ENCODE peak calls at places on chromosomes 13 and 19, in six cellular contexts. X is HCT116, F is SK-N-SH, P is neural progenitor cell, G is MM.1S, B is GM23248. Z is an unnamed sample.

GRCh38 chr19:7874857-7875393 is 735 bp upstream of the PRR36 start:
- DNase-seq in X (no peak), F (no peak), P (no peak), G (no peak), B (no peak), Z (no peak)

GRCh38 chr19:47186337-47187022 is 44.5 kb downstream of the BBC3 start:
- DNase-seq in X (no peak), F (peak; percentile 41), P (no peak), G (no peak), B (no peak), Z (no peak)

GRCh38 chr13:41564046-41564445 is 106.7 kb downstream of the RGCC start:
- DNase-seq in X (no peak), F (no peak), P (no peak), G (no peak), B (no peak), Z (no peak)

GRCh38 chr19:55831846-55832245 is at the start of gene NLRP11:
- DNase-seq in X (no peak), F (no peak), P (no peak), G (no peak), B (no peak), Z (peak; percentile 92)

GRCh38 chr19:28472843-28473242 is 740.1 kb downstream of the UQCRFS1 start:
- DNase-seq in X (no peak), F (no peak), P (no peak), G (no peak), B (peak; percentile 30), Z (no peak)

GRCh38 chr13:69820180-69820579 is 287.4 kb upstream of the ATXN8OS start:
- DNase-seq in X (no peak), F (peak; percentile 8), P (no peak), G (no peak), B (no peak), Z (no peak)

GRCh38 chr13:113320226-113320875 is 23.3 kb downstream of the LAMP1 start:
- DNase-seq in X (no peak), F (no peak), P (no peak), G (no peak), B (no peak), Z (no peak)

GRCh38 chr19:11130824-11131455 is 24.6 kb downstream of the SPC24 start:
- DNase-seq in X (peak; percentile 35), F (peak; percentile 86), P (peak; percentile 75), G (peak; percentile 54), B (peak; percentile 81), Z (peak; percentile 71)

GRCh38 chr19:11008111-11008510 is 47.3 kb downstream of the SMARCA4 start:
- DNase-seq in X (no peak), F (no peak), P (no peak), G (no peak), B (no peak), Z (no peak)

GRCh38 chr19:5484398-5485285 is 29.4 kb downstream of the ZNRF4 start:
- DNase-seq in X (no peak), F (peak; percentile 43), P (peak; percentile 71), G (no peak), B (peak; percentile 34), Z (no peak)

GRCh38 chr19:6947745-6948144 is 60.4 kb downstream of the ADGRE1 start:
- DNase-seq in X (peak; percentile 23), F (no peak), P (no peak), G (no peak), B (peak; percentile 76), Z (no peak)

GRCh38 chr13:91132786-91133185 is 214.7 kb upstream of the MIR17HG start:
- DNase-seq in X (no peak), F (no peak), P (no peak), G (no peak), B (no peak), Z (no peak)

GRCh38 chr13:77480071-77480470 is 55.4 kb upstream of the SCEL start:
- DNase-seq in X (no peak), F (no peak), P (peak; percentile 10), G (no peak), B (no peak), Z (no peak)

GRCh38 chr13:77476456-77476855 is 59.0 kb upstream of the SCEL start:
- DNase-seq in X (no peak), F (no peak), P (no peak), G (no peak), B (no peak), Z (no peak)

GRCh38 chr13:77477299-77477848 is 58.1 kb upstream of the SCEL start:
- DNase-seq in X (no peak), F (no peak), P (no peak), G (no peak), B (peak; percentile 37), Z (no peak)

GRCh38 chr13:77479326-77479725 is 56.2 kb upstream of the SCEL start:
- DNase-seq in X (no peak), F (no peak), P (no peak), G (no peak), B (no peak), Z (no peak)

DNA sequence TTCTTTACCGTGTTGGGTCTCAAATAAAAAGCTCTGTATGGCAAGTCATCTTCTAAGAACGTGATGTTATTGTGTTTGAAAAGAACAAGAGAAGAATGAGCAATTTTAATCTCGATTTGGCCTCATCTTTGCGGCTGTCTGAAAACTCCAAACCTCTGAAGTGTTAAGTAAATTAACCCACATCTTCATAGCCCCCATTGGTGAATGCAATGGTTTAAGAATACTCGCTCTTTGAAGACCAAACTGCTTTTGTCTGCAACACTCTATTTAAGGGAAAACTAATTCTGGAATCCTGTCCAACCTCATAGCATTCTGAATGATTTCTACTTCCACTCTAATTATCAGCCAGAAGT is 56.9 kb upstream of the SCEL start:
- DNase-seq in X (no peak), F (no peak), P (no peak), G (no peak), B (no peak), Z (no peak)
- H3K4me3 ChIP-seq in X (peak overlapping the region; percentile 49), F (peak overlapping the region; percentile 61), P (peak overlapping the region; percentile 51), G (peak overlapping the region; percentile 69), B (peak overlapping the region; percentile 81), Z (peak overlapping the region; percentile 66)

GRCh38 chr13:80361298-80361697 is 20.4 kb upstream of the SPRY2 start:
- DNase-seq in X (no peak), F (no peak), P (no peak), G (no peak), B (no peak), Z (no peak)

GRCh38 chr13:80361883-80362327 is 21.0 kb upstream of the SPRY2 start:
- DNase-seq in X (no peak), F (no peak), P (peak; percentile 83), G (peak; percentile 58), B (no peak), Z (peak; percentile 6)

GRCh38 chr13:80362488-80362887 is 21.6 kb upstream of the SPRY2 start:
- DNase-seq in X (no peak), F (no peak), P (no peak), G (no peak), B (no peak), Z (no peak)

GRCh38 chr13:80359459-80360297 is 18.8 kb upstream of the SPRY2 start:
- DNase-seq in X (no peak), F (no peak), P (peak; percentile 95), G (no peak), B (no peak), Z (no peak)

GRCh38 chr13:80360298-80360827 is 19.4 kb upstream of the SPRY2 start:
- DNase-seq in X (no peak), F (no peak), P (no peak), G (no peak), B (no peak), Z (no peak)
- H2AFZ ChIP-seq in X (no peak overlapping the region), F (peak overlapping the region; percentile 36), P (no peak overlapping the region), G (no peak overlapping the region), B (peak overlapping the region; percentile 2), Z (no peak overlapping the region)

DNA sequence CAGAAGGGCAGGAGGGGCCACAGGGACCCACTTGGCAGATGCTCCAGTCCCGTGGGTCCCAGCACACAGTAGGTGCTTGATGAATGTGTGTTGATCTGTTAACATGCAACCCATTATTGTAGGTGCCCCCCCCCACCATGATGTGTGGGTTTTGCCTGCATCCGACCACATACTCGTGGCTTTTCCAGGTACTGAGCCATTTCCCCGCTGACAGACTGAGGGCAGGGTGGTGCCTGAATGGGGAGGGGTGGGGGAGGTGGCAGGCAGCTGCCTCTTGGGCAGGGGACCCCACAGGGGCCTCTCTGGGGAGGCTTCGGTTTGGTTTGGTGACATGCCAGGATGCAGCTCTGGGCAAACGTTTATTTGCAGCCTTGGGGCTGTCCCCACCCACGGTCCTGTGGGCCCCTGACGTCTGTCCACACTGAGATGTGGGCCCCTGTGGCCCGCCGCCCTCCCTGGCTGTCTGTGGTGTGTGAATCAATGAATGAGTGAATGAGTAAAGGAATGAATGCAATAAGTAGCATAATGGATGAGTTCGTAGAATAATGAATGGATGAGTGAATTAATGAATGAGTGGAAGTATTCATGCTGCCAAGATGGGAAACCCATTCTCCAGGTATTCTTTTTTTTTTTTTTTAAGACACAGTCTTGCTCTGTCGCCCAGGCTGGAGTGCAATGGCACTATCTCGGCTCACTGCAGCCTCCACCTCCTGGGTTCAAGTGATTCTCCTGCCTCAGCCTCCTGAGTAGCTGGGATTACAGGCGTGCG is 9.0 kb upstream of the JUND start:
- DNase-seq in X (no peak), F (no peak), P (no peak), G (no peak), B (peak; percentile 39), Z (no peak)
- TF ChIP-seq EZH2phosphoT487 in X (no peak), F (no peak), P (no peak), G (no peak), B (no peak), Z (no peak)

GRCh38 chr19:43462887-43463380 is 2.5 kb downstream of the LYPD3 start:
- DNase-seq in X (no peak), F (no peak), P (no peak), G (no peak), B (no peak), Z (no peak)

GRCh38 chr19:43463381-43464088 is 1.9 kb downstream of the LYPD3 start:
- DNase-seq in X (peak; percentile 90), F (peak; percentile 98), P (peak; percentile 97), G (peak; percentile 94), B (peak; percentile 90), Z (peak; percentile 95)

GRCh38 chr19:43461303-43461702 is 4.1 kb downstream of the LYPD3 start:
- DNase-seq in X (no peak), F (no peak), P (no peak), G (no peak), B (no peak), Z (no peak)

GRCh38 chr19:43464089-43464775 is 1.2 kb downstream of the LYPD3 start:
- DNase-seq in X (no peak), F (peak; percentile 87), P (peak; percentile 84), G (peak; percentile 51), B (peak; percentile 81), Z (peak; percentile 66)

DNA sequence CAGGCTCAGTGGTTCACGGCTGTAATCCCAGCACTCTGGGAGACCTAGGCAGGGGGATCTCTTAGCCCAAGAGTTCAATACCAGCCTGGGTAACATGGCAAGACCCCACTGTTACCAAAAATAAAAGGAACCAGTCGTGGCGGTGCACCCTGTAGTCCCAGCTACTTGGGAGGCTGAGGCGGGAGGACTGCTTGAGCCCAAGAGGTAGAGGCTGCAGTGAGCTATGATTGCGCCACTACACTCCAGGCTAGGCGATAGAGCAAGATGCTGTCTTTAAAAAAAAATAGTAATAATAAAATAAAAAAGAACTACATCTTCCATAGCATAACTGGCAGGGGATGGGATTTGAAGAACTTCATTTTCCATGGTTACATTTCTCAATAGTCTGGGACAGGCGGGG is 3.0 kb downstream of the LYPD3 start:
- DNase-seq in X (no peak), F (no peak), P (no peak), G (no peak), B (no peak), Z (no peak)
- H3K4me3 ChIP-seq in X (peak overlapping the region; percentile 73), F (no peak overlapping the region), P (no peak overlapping the region), G (no peak overlapping the region), B (no peak overlapping the region), Z (no peak overlapping the region)